ENCODE peak calls at places on chromosomes 1 and 21, in four cellular contexts. T is K562, W is GM12891, O is GM12878. E is an unnamed sample.

GRCh38 chr1:226813671-226814591 is 56.5 kb upstream of the PSEN2 start:
- DNase-seq in T (no peak), W (no peak), O (no peak), E (no peak)

GRCh38 chr1:2251363-2251762 is 23.2 kb downstream of the SKI start:
- DNase-seq in T (no peak), W (no peak), O (no peak), E (no peak)

GRCh38 chr21:46208761-46209721 is 19.5 kb downstream of the LSS start:
- DNase-seq in T (no peak), W (no peak), O (no peak), E (no peak)

GRCh38 chr1:62782197-62782886 is 1.6 kb upstream of the ATG4C start:
- DNase-seq in T (no peak), W (no peak), O (no peak), E (no peak)

GRCh38 chr1:32431736-32432400 is 33.0 kb upstream of the ZBTB8B start:
- DNase-seq in T (no peak), W (no peak), O (peak; percentile 55), E (no peak)

GRCh38 chr1:227612658-227613057 is 49.3 kb downstream of the ZNF678 start:
- DNase-seq in T (no peak), W (no peak), O (no peak), E (no peak)

GRCh38 chr1:52637946-52638345 is 5.0 kb downstream of the SHISAL2A start:
- DNase-seq in T (no peak), W (no peak), O (no peak), E (no peak)

GRCh38 chr1:92655197-92655801 is 129.6 kb downstream of the EVI5 start:
- DNase-seq in T (no peak), W (no peak), O (no peak), E (no peak)

GRCh38 chr1:67367370-67368345 is 60.0 kb downstream of the IL12RB2 start:
- DNase-seq in T (peak; percentile 23), W (no peak), O (no peak), E (no peak)

GRCh38 chr1:53278294-53278693 is 40.0 kb upstream of the MAGOH start:
- DNase-seq in T (peak; percentile 83), W (peak; percentile 83), O (no peak), E (no peak)

GRCh38 chr1:44543064-44543815 is 131.0 kb downstream of the TMEM53 start:
- DNase-seq in T (peak; percentile 65), W (no peak), O (no peak), E (peak; percentile 58)

GRCh38 chr1:167791281-167792209 is 69.8 kb downstream of the MPZL1 start:
- DNase-seq in T (no peak), W (no peak), O (no peak), E (peak; percentile 57)

GRCh38 chr1:66033781-66034180 is 241.1 kb downstream of the PDE4B start:
- DNase-seq in T (no peak), W (no peak), O (no peak), E (no peak)

GRCh38 chr21:45894107-45894810 is 87.3 kb upstream of the COL6A1 start:
- DNase-seq in T (no peak), W (no peak), O (no peak), E (no peak)

GRCh38 chr1:26166719-26167281 is 2.0 kb downstream of the C1orf232 start:
- DNase-seq in T (no peak), W (no peak), O (no peak), E (no peak)

GRCh38 chr1:111191496-111191895 is 8.9 kb downstream of the DENND2D start:
- DNase-seq in T (no peak), W (no peak), O (no peak), E (no peak)

GRCh38 chr1:234987415-234988159 is 141.1 kb downstream of the TOMM20 start:
- DNase-seq in T (no peak), W (no peak), O (no peak), E (no peak)

GRCh38 chr21:33314096-33314495 is 10.7 kb upstream of the IFNAR1 start:
- DNase-seq in T (no peak), W (no peak), O (no peak), E (no peak)

GRCh38 chr1:186079084-186079684 is 295.9 kb downstream of the TPR start:
- DNase-seq in T (no peak), W (no peak), O (no peak), E (no peak)

GRCh38 chr1:235009074-235009473 is 119.6 kb downstream of the TOMM20 start:
- DNase-seq in T (no peak), W (no peak), O (peak; percentile 81), E (no peak)

GRCh38 chr1:240385985-240386978 is 225.7 kb downstream of the GREM2 start:
- DNase-seq in T (no peak), W (no peak), O (no peak), E (no peak)

GRCh38 chr21:36235058-36235582 is 78.5 kb downstream of the DOP1B start:
- DNase-seq in T (no peak), W (no peak), O (no peak), E (no peak)

GRCh38 chr1:167533851-167534300 is 15.5 kb upstream of the CD247 start:
- DNase-seq in T (peak; percentile 86), W (peak; percentile 51), O (no peak), E (peak; percentile 61)

GRCh38 chr1:216447898-216448568 is 24.8 kb upstream of the USH2A start:
- DNase-seq in T (no peak), W (no peak), O (no peak), E (no peak)

GRCh38 chr1:61636392-61636791 is 88.5 kb downstream of the TM2D1 start:
- DNase-seq in T (no peak), W (no peak), O (no peak), E (no peak)

GRCh38 chr1:224900062-224900461 is 29.4 kb upstream of the DNAH14 start:
- DNase-seq in T (no peak), W (no peak), O (no peak), E (no peak)

GRCh38 chr1:179228783-179229213 is 679 bp downstream of the ABL2 start:
- DNase-seq in T (peak; percentile 76), W (peak; percentile 50), O (no peak), E (peak; percentile 29)

GRCh38 chr21:35909456-35910178 is 150.7 kb downstream of the SETD4 start:
- DNase-seq in T (peak; percentile 46), W (no peak), O (no peak), E (no peak)

GRCh38 chr1:38029725-38030511 is 16.7 kb downstream of the POU3F1 start:
- DNase-seq in T (no peak), W (no peak), O (peak; percentile 75), E (no peak)

GRCh38 chr21:36820176-36821031 is 121.5 kb downstream of the SIM2 start:
- DNase-seq in T (no peak), W (no peak), O (no peak), E (no peak)

GRCh38 chr1:205569411-205570172 is 62.2 kb downstream of the ELK4 start:
- DNase-seq in T (no peak), W (no peak), O (no peak), E (no peak)

DNA sequence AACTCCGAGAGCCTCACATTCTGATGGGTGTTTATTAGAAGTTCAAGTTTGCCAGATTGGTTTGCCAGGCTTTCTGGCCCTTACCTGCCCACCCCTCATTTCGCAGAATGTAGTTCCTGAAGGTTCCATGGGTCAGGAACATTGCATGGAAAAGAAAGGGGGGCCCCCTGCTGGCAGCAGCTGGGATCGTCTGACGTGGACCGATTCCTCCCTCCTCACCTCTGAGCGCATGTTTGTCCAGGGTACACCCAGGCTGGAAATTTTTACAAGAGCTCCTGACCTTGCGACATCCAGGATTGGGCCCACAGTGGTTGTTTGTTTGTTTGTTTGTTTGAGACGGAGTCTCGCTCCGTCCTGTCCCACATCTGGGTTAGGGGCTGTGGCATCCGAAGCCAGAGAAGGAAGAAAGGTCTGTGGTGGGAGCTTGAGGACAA is 126.0 kb upstream of the TMEM51 start:
- DNase-seq in T (peak; percentile 81), W (peak; percentile 50), O (no peak), E (peak; percentile 29)
- TF ChIP-seq SPI1 in T (no peak), W (no peak), O (no peak), E (no peak)

GRCh38 chr1:175602186-175602585 is 141.2 kb downstream of the TNR start:
- DNase-seq in T (no peak), W (no peak), O (no peak), E (no peak)
- TF ChIP-seq SPI1 in T (no peak), W (no peak), O (no peak), E (no peak)

GRCh38 chr1:8314346-8315280 is 3.3 kb upstream of the SLC45A1 start:
- DNase-seq in T (peak; percentile 80), W (no peak), O (peak; percentile 11), E (peak; percentile 50)
- TF ChIP-seq SPI1 in T (no peak), W (no peak), O (no peak), E (no peak)

DNA sequence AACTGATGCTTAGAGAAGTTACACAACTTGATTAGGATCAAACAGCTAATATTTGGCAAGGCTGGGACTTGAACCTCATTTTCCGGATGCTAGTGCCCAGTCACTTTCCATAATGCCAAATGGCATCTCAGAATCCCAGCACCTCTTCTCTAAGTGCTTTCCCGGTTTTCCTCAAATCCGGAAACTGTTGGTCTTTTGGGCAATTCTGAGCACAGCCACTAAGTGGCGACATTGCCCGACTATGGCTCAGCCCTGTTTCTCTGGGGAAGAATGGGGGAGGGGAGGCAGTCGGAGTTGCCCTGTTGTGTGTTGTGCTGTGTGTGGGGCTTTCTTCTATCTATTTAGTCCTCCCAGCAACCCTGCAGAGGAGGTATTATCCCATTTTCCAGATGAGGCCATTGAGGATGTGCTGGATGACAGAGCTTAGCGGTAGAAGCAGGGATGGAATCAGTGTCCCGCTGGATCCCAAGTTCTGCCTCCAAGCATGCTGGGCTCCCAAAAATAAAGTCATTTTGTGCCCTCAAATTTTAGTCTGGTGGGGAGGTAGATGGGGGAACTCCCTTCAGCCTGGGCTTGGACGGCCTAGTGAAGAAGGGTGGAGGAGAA is 175.0 kb downstream of the FCRL5 start:
- DNase-seq in T (peak; percentile 24), W (no peak), O (no peak), E (no peak)
- TF ChIP-seq SPI1 in T (no peak), W (no peak), O (no peak), E (no peak)

GRCh38 chr1:14775434-14775833 is 176.9 kb downstream of the KAZN start:
- DNase-seq in T (no peak), W (no peak), O (no peak), E (no peak)

GRCh38 chr1:14781811-14782210 is 183.3 kb downstream of the KAZN start:
- DNase-seq in T (no peak), W (no peak), O (no peak), E (no peak)

GRCh38 chr1:14780271-14780670 is 181.8 kb downstream of the KAZN start:
- DNase-seq in T (peak; percentile 61), W (no peak), O (no peak), E (no peak)

GRCh38 chr1:14777516-14778506 is 179.3 kb downstream of the KAZN start:
- DNase-seq in T (peak; percentile 53), W (no peak), O (no peak), E (no peak)

GRCh38 chr1:14778882-14779594 is 180.6 kb downstream of the KAZN start:
- DNase-seq in T (peak; percentile 78), W (peak; percentile 39), O (no peak), E (no peak)
- TF ChIP-seq SPI1 in T (no peak), W (no peak), O (no peak), E (no peak)

E was measured in HL-60.